ENCODE peak calls at places on chromosomes 6 and 20, in five cellular contexts. A is stimulated activated naive B cell treated with anti-CD40 and anti-IgM and Interleukin-4, amounts not matched to agents 10 μg/mL and 1 μg/mL and 100 μg/mL, for 72 hours; I is NCI-H1436; J is ascending aorta; C is heart right ventricle. H is an unnamed sample.

GRCh38 chr20:20641783-20642182 is 70.7 kb downstream of the RALGAPA2 start:
- DNase-seq in A (no peak), I (no peak), C (no peak), J (no peak), H (no peak)

GRCh38 chr20:32539817-32540675 is 45.1 kb downstream of the NOL4L start:
- DNase-seq in C (no peak), A (no peak), J (no peak), I (no peak), H (no peak)

GRCh38 chr6:119224095-119224701 is 125.4 kb downstream of the MAN1A1 start:
- DNase-seq in I (no peak), C (no peak), A (no peak), J (no peak), H (no peak)

GRCh38 chr20:51382986-51383821 is 159.3 kb downstream of the NFATC2 start:
- DNase-seq in C (no peak), A (no peak), J (no peak), I (peak), H (no peak)

GRCh38 chr20:47160992-47161391 is 195.5 kb downstream of the ZMYND8 start:
- DNase-seq in I (no peak), C (no peak), A (no peak), J (no peak), H (no peak)

GRCh38 chr6:170152989-170153388 is 137.9 kb downstream of the DLL1 start:
- DNase-seq in J (no peak), A (no peak), C (no peak), I (peak), H (no peak)

GRCh38 chr6:150301871-150302800 is 66.7 kb upstream of the IYD start:
- DNase-seq in C (no peak), A (peak), J (no peak), I (no peak), H (no peak)

GRCh38 chr6:24439858-24440539 is 37.3 kb downstream of the MRS2 start:
- DNase-seq in A (no peak), C (no peak), J (no peak), I (no peak), H (no peak)

GRCh38 chr6:55636406-55637102 is 57.6 kb upstream of the HMGCLL1 start:
- DNase-seq in A (no peak), I (no peak), J (no peak), C (no peak), H (no peak)

GRCh38 chr20:45374966-45375365 is 3.2 kb downstream of the TP53TG5 start:
- DNase-seq in J (no peak), I (no peak), A (no peak), C (no peak), H (no peak)

GRCh38 chr20:61765871-61766654 is 299.6 kb downstream of the TAF4 start:
- DNase-seq in J (no peak), A (no peak), I (no peak), C (no peak), H (no peak)

GRCh38 chr6:158769696-158770446 is 49.3 kb downstream of the EZR start:
- DNase-seq in J (no peak), A (no peak), I (no peak), C (peak), H (no peak)

GRCh38 chr20:43824699-43825402 is 89.8 kb upstream of the TOX2 start:
- DNase-seq in A (no peak), C (peak), I (no peak), J (no peak), H (no peak)

GRCh38 chr6:87151786-87152527 is 3.4 kb upstream of the ZNF292 start:
- DNase-seq in I (peak), C (peak), A (peak), J (peak), H (no peak)

GRCh38 chr20:48465271-48465670 is 362.5 kb downstream of the PREX1 start:
- DNase-seq in J (no peak), I (no peak), A (no peak), C (no peak), H (no peak)

GRCh38 chr20:2230671-2231488 is 64.9 kb upstream of the TGM3 start:
- DNase-seq in A (no peak), J (no peak), C (no peak), I (no peak), H (no peak)

GRCh38 chr6:42088101-42088591 is 37.8 kb downstream of the TAF8 start:
- DNase-seq in A (no peak), J (no peak), C (peak), I (no peak), H (no peak)

GRCh38 chr6:158799051-158799792 is 19.9 kb downstream of the EZR start:
- DNase-seq in A (no peak), J (no peak), I (peak), C (peak), H (no peak)

GRCh38 chr6:63636516-63636968 is 940 bp downstream of the PHF3 start:
- DNase-seq in C (peak), A (no peak), I (peak), J (peak), H (no peak)

GRCh38 chr6:23218751-23219150 is 649.4 kb downstream of the HDGFL1 start:
- DNase-seq in A (no peak), J (no peak), C (no peak), I (no peak), H (no peak)

GRCh38 chr6:16921399-16922110 is 160.3 kb upstream of the ATXN1 start:
- DNase-seq in J (no peak), A (no peak), I (no peak), C (no peak), H (no peak)

GRCh38 chr20:63597651-63598478 is 23.8 kb upstream of the HELZ2 start:
- DNase-seq in I (no peak), J (no peak), C (no peak), A (no peak), H (no peak)

GRCh38 chr20:62359491-62360121 is 7.5 kb downstream of the LAMA5 start:
- DNase-seq in J (peak), I (no peak), C (peak), A (no peak), H (no peak)

GRCh38 chr6:49464691-49465090 is 1.5 kb downstream of the CENPQ start:
- DNase-seq in A (no peak), I (no peak), J (no peak), C (no peak), H (no peak)

H was measured in cortex of kidney.